ENCODE peak calls at places on chromosomes 7 and 10, in nine cellular contexts. One of them, this sample, is unnamed.

GRCh38 chr7:71613316-71613715 is 481.4 kb downstream of the GALNT17 start:
- DNase-seq in cardiac muscle cell: no peak
- DNase-seq in psoas muscle: no peak
- DNase-seq in ovary: no peak
- DNase-seq in CD4-positive, CD25-positive, alpha-beta regulatory T cell: no peak
- DNase-seq in naive thymus-derived CD4-positive, alpha-beta T cell: no peak
- DNase-seq in left ventricle myocardium inferior: no peak
- DNase-seq in fibroblast of lung: peak; percentile 55
- DNase-seq in GM23248: peak; percentile 20
- DNase-seq in this sample: no peak

GRCh38 chr10:80170641-80171040 is 34.7 kb downstream of the ANXA11 start:
- DNase-seq in fibroblast of lung: no peak
- DNase-seq in CD4-positive, CD25-positive, alpha-beta regulatory T cell: no peak
- DNase-seq in naive thymus-derived CD4-positive, alpha-beta T cell: no peak
- DNase-seq in left ventricle myocardium inferior: no peak
- DNase-seq in psoas muscle: no peak
- DNase-seq in ovary: no peak
- DNase-seq in GM23248: no peak
- DNase-seq in cardiac muscle cell: no peak
- DNase-seq in this sample: no peak

GRCh38 chr7:70612811-70613210 is 519.1 kb upstream of the GALNT17 start:
- DNase-seq in GM23248: no peak
- DNase-seq in naive thymus-derived CD4-positive, alpha-beta T cell: no peak
- DNase-seq in CD4-positive, CD25-positive, alpha-beta regulatory T cell: no peak
- DNase-seq in cardiac muscle cell: no peak
- DNase-seq in left ventricle myocardium inferior: no peak
- DNase-seq in psoas muscle: no peak
- DNase-seq in fibroblast of lung: no peak
- DNase-seq in ovary: no peak
- DNase-seq in this sample: no peak

GRCh38 chr7:44884553-44885393 is 557 bp downstream of the PURB start:
- DNase-seq in left ventricle myocardium inferior: peak; percentile 58
- DNase-seq in GM23248: peak; percentile 86
- DNase-seq in psoas muscle: peak; percentile 86
- DNase-seq in cardiac muscle cell: peak; percentile 86
- DNase-seq in naive thymus-derived CD4-positive, alpha-beta T cell: peak; percentile 46
- DNase-seq in fibroblast of lung: peak; percentile 71
- DNase-seq in CD4-positive, CD25-positive, alpha-beta regulatory T cell: peak; percentile 51
- DNase-seq in ovary: peak; percentile 63
- DNase-seq in this sample: peak; percentile 48

GRCh38 chr10:71213761-71214440 is 1.5 kb downstream of the UNC5B start:
- DNase-seq in ovary: no peak
- DNase-seq in cardiac muscle cell: peak; percentile 94
- DNase-seq in CD4-positive, CD25-positive, alpha-beta regulatory T cell: no peak
- DNase-seq in fibroblast of lung: peak; percentile 91
- DNase-seq in psoas muscle: no peak
- DNase-seq in naive thymus-derived CD4-positive, alpha-beta T cell: no peak
- DNase-seq in GM23248: peak; percentile 85
- DNase-seq in left ventricle myocardium inferior: no peak
- DNase-seq in this sample: no peak

GRCh38 chr10:94439275-94439861 is 37.0 kb downstream of the TBC1D12 start:
- DNase-seq in naive thymus-derived CD4-positive, alpha-beta T cell: no peak
- DNase-seq in GM23248: peak; percentile 40
- DNase-seq in CD4-positive, CD25-positive, alpha-beta regulatory T cell: no peak
- DNase-seq in cardiac muscle cell: peak; percentile 44
- DNase-seq in ovary: no peak
- DNase-seq in fibroblast of lung: peak; percentile 23
- DNase-seq in left ventricle myocardium inferior: no peak
- DNase-seq in psoas muscle: peak; percentile 49
- DNase-seq in this sample: no peak

GRCh38 chr7:108063520-108063933 is 60.6 kb upstream of the LAMB1 start:
- DNase-seq in naive thymus-derived CD4-positive, alpha-beta T cell: no peak
- DNase-seq in left ventricle myocardium inferior: no peak
- DNase-seq in CD4-positive, CD25-positive, alpha-beta regulatory T cell: no peak
- DNase-seq in cardiac muscle cell: no peak
- DNase-seq in fibroblast of lung: no peak
- DNase-seq in GM23248: no peak
- DNase-seq in ovary: no peak
- DNase-seq in psoas muscle: no peak
- DNase-seq in this sample: no peak

GRCh38 chr10:17122052-17122451 is 7.6 kb downstream of the CUBN start:
- DNase-seq in CD4-positive, CD25-positive, alpha-beta regulatory T cell: no peak
- DNase-seq in fibroblast of lung: peak; percentile 21
- DNase-seq in ovary: no peak
- DNase-seq in left ventricle myocardium inferior: no peak
- DNase-seq in GM23248: no peak
- DNase-seq in naive thymus-derived CD4-positive, alpha-beta T cell: no peak
- DNase-seq in cardiac muscle cell: peak; percentile 35
- DNase-seq in psoas muscle: no peak
- DNase-seq in this sample: no peak

GRCh38 chr7:131602304-131602993 is 46.0 kb upstream of the PODXL start:
- DNase-seq in cardiac muscle cell: no peak
- DNase-seq in GM23248: peak; percentile 83
- DNase-seq in psoas muscle: no peak
- DNase-seq in ovary: no peak
- DNase-seq in left ventricle myocardium inferior: no peak
- DNase-seq in fibroblast of lung: peak; percentile 41
- DNase-seq in naive thymus-derived CD4-positive, alpha-beta T cell: no peak
- DNase-seq in CD4-positive, CD25-positive, alpha-beta regulatory T cell: no peak
- DNase-seq in this sample: no peak

GRCh38 chr10:119663866-119664698 is 12.9 kb downstream of the BAG3 start:
- DNase-seq in psoas muscle: no peak
- DNase-seq in CD4-positive, CD25-positive, alpha-beta regulatory T cell: peak; percentile 50
- DNase-seq in naive thymus-derived CD4-positive, alpha-beta T cell: peak; percentile 52
- DNase-seq in cardiac muscle cell: no peak
- DNase-seq in ovary: no peak
- DNase-seq in GM23248: peak; percentile 62
- DNase-seq in left ventricle myocardium inferior: no peak
- DNase-seq in fibroblast of lung: no peak
- DNase-seq in this sample: no peak

GRCh38 chr10:58647770-58648169 is 135.1 kb downstream of the BICC1 start:
- DNase-seq in left ventricle myocardium inferior: no peak
- DNase-seq in fibroblast of lung: peak; percentile 85
- DNase-seq in naive thymus-derived CD4-positive, alpha-beta T cell: no peak
- DNase-seq in ovary: no peak
- DNase-seq in CD4-positive, CD25-positive, alpha-beta regulatory T cell: no peak
- DNase-seq in psoas muscle: no peak
- DNase-seq in cardiac muscle cell: peak; percentile 61
- DNase-seq in GM23248: peak; percentile 50
- DNase-seq in this sample: no peak

GRCh38 chr10:90398551-90398950 is 459.3 kb downstream of the HTR7 start:
- DNase-seq in cardiac muscle cell: peak; percentile 38
- DNase-seq in left ventricle myocardium inferior: no peak
- DNase-seq in psoas muscle: no peak
- DNase-seq in ovary: no peak
- DNase-seq in GM23248: no peak
- DNase-seq in naive thymus-derived CD4-positive, alpha-beta T cell: no peak
- DNase-seq in CD4-positive, CD25-positive, alpha-beta regulatory T cell: no peak
- DNase-seq in fibroblast of lung: peak; percentile 44
- DNase-seq in this sample: no peak

GRCh38 chr10:103894454-103894853 is 23.5 kb downstream of the STN1 start:
- DNase-seq in left ventricle myocardium inferior: no peak
- DNase-seq in fibroblast of lung: no peak
- DNase-seq in ovary: no peak
- DNase-seq in CD4-positive, CD25-positive, alpha-beta regulatory T cell: no peak
- DNase-seq in cardiac muscle cell: peak; percentile 45
- DNase-seq in psoas muscle: no peak
- DNase-seq in naive thymus-derived CD4-positive, alpha-beta T cell: no peak
- DNase-seq in GM23248: peak; percentile 64
- DNase-seq in this sample: no peak

GRCh38 chr10:79066460-79067240 is 2.1 kb upstream of the ZMIZ1 start:
- DNase-seq in left ventricle myocardium inferior: no peak
- DNase-seq in cardiac muscle cell: peak; percentile 28
- DNase-seq in CD4-positive, CD25-positive, alpha-beta regulatory T cell: no peak
- DNase-seq in naive thymus-derived CD4-positive, alpha-beta T cell: peak; percentile 21
- DNase-seq in ovary: peak; percentile 59
- DNase-seq in psoas muscle: peak; percentile 67
- DNase-seq in GM23248: peak; percentile 59
- DNase-seq in fibroblast of lung: no peak
- DNase-seq in this sample: no peak

GRCh38 chr7:36942062-36942461 is 217.8 kb upstream of the AOAH start:
- DNase-seq in left ventricle myocardium inferior: no peak
- DNase-seq in naive thymus-derived CD4-positive, alpha-beta T cell: no peak
- DNase-seq in fibroblast of lung: no peak
- DNase-seq in ovary: no peak
- DNase-seq in cardiac muscle cell: no peak
- DNase-seq in GM23248: no peak
- DNase-seq in CD4-positive, CD25-positive, alpha-beta regulatory T cell: no peak
- DNase-seq in psoas muscle: no peak
- DNase-seq in this sample: no peak

GRCh38 chr7:36937754-36938551 is 213.7 kb upstream of the AOAH start:
- DNase-seq in fibroblast of lung: no peak
- DNase-seq in naive thymus-derived CD4-positive, alpha-beta T cell: peak; percentile 31
- DNase-seq in cardiac muscle cell: peak; percentile 10
- DNase-seq in GM23248: peak; percentile 1
- DNase-seq in CD4-positive, CD25-positive, alpha-beta regulatory T cell: peak; percentile 16
- DNase-seq in ovary: no peak
- DNase-seq in psoas muscle: no peak
- DNase-seq in left ventricle myocardium inferior: no peak
- DNase-seq in this sample: no peak

GRCh38 chr7:36942558-36943354 is 218.5 kb upstream of the AOAH start:
- DNase-seq in psoas muscle: no peak
- DNase-seq in naive thymus-derived CD4-positive, alpha-beta T cell: no peak
- DNase-seq in GM23248: no peak
- DNase-seq in left ventricle myocardium inferior: no peak
- DNase-seq in ovary: no peak
- DNase-seq in cardiac muscle cell: no peak
- DNase-seq in CD4-positive, CD25-positive, alpha-beta regulatory T cell: no peak
- DNase-seq in fibroblast of lung: no peak
- DNase-seq in this sample: no peak

GRCh38 chr7:36941359-36941758 is 217.1 kb upstream of the AOAH start:
- DNase-seq in GM23248: no peak
- DNase-seq in psoas muscle: no peak
- DNase-seq in left ventricle myocardium inferior: no peak
- DNase-seq in fibroblast of lung: no peak
- DNase-seq in naive thymus-derived CD4-positive, alpha-beta T cell: no peak
- DNase-seq in ovary: no peak
- DNase-seq in CD4-positive, CD25-positive, alpha-beta regulatory T cell: no peak
- DNase-seq in cardiac muscle cell: no peak
- DNase-seq in this sample: no peak

DNA sequence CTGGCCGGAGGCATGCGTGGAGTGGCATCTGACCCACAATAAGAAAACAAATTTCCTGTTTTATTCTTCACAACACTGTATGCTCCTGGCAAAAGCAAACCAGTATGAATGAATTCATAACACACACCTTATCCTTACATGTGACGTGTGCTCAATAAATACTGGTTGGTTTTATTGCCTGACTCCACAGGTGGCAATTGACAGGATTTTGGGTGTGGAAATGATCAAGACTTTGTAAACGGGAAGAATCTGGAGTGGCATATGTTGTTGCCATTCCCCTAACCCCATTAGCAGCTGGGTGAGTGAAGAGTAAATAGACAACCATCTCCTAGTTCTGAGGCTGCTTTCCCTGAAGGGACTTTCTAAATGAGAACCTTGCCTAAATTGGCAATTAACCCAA is 215.5 kb upstream of the AOAH start:
- DNase-seq in fibroblast of lung: no peak
- DNase-seq in GM23248: no peak
- DNase-seq in ovary: no peak
- DNase-seq in psoas muscle: no peak
- DNase-seq in cardiac muscle cell: no peak
- DNase-seq in CD4-positive, CD25-positive, alpha-beta regulatory T cell: no peak
- DNase-seq in naive thymus-derived CD4-positive, alpha-beta T cell: no peak
- DNase-seq in left ventricle myocardium inferior: no peak
- DNase-seq in this sample: no peak
- H3K9me3 ChIP-seq in fibroblast of lung: no peaks in the 10 kb centered on the region
- H3K9me3 ChIP-seq in GM23248: no peaks in the 10 kb centered on the region
- H3K9me3 ChIP-seq in ovary: no peaks in the 10 kb centered on the region
- H3K9me3 ChIP-seq in psoas muscle: peaks cover 53% of the 10 kb centered on the region
- H3K9me3 ChIP-seq in cardiac muscle cell: no peaks in the 10 kb centered on the region
- H3K9me3 ChIP-seq in CD4-positive, CD25-positive, alpha-beta regulatory T cell: peaks cover 86% of the 10 kb centered on the region
- H3K9me3 ChIP-seq in naive thymus-derived CD4-positive, alpha-beta T cell: peaks cover 28% of the 10 kb centered on the region
- H3K9me3 ChIP-seq in left ventricle myocardium inferior: peaks cover 84% of the 10 kb centered on the region
- H3K9me3 ChIP-seq in this sample: peaks cover 19% of the 10 kb centered on the region

GRCh38 chr7:89761173-89761572 is 393.1 kb upstream of the STEAP1 start:
- DNase-seq in CD4-positive, CD25-positive, alpha-beta regulatory T cell: no peak
- DNase-seq in fibroblast of lung: no peak
- DNase-seq in psoas muscle: no peak
- DNase-seq in GM23248: no peak
- DNase-seq in ovary: no peak
- DNase-seq in left ventricle myocardium inferior: no peak
- DNase-seq in naive thymus-derived CD4-positive, alpha-beta T cell: no peak
- DNase-seq in cardiac muscle cell: no peak
- DNase-seq in this sample: no peak

GRCh38 chr7:89757910-89758309 is 396.4 kb upstream of the STEAP1 start:
- DNase-seq in psoas muscle: no peak
- DNase-seq in ovary: no peak
- DNase-seq in naive thymus-derived CD4-positive, alpha-beta T cell: no peak
- DNase-seq in cardiac muscle cell: no peak
- DNase-seq in fibroblast of lung: no peak
- DNase-seq in left ventricle myocardium inferior: no peak
- DNase-seq in CD4-positive, CD25-positive, alpha-beta regulatory T cell: no peak
- DNase-seq in GM23248: peak; percentile 21
- DNase-seq in this sample: no peak

GRCh38 chr7:89760690-89761089 is 393.6 kb upstream of the STEAP1 start:
- DNase-seq in fibroblast of lung: no peak
- DNase-seq in GM23248: no peak
- DNase-seq in CD4-positive, CD25-positive, alpha-beta regulatory T cell: no peak
- DNase-seq in ovary: no peak
- DNase-seq in naive thymus-derived CD4-positive, alpha-beta T cell: no peak
- DNase-seq in left ventricle myocardium inferior: no peak
- DNase-seq in cardiac muscle cell: no peak
- DNase-seq in psoas muscle: no peak
- DNase-seq in this sample: no peak
- H3K9me3 ChIP-seq in fibroblast of lung: no peaks in the 10 kb centered on the region
- H3K9me3 ChIP-seq in GM23248: no peaks in the 10 kb centered on the region
- H3K9me3 ChIP-seq in CD4-positive, CD25-positive, alpha-beta regulatory T cell: no peaks in the 10 kb centered on the region
- H3K9me3 ChIP-seq in ovary: no peaks in the 10 kb centered on the region
- H3K9me3 ChIP-seq in naive thymus-derived CD4-positive, alpha-beta T cell: no peaks in the 10 kb centered on the region
- H3K9me3 ChIP-seq in left ventricle myocardium inferior: peaks cover 17% of the 10 kb centered on the region
- H3K9me3 ChIP-seq in cardiac muscle cell: no peaks in the 10 kb centered on the region
- H3K9me3 ChIP-seq in psoas muscle: no peaks in the 10 kb centered on the region
- H3K9me3 ChIP-seq in this sample: no peaks in the 10 kb centered on the region

DNA sequence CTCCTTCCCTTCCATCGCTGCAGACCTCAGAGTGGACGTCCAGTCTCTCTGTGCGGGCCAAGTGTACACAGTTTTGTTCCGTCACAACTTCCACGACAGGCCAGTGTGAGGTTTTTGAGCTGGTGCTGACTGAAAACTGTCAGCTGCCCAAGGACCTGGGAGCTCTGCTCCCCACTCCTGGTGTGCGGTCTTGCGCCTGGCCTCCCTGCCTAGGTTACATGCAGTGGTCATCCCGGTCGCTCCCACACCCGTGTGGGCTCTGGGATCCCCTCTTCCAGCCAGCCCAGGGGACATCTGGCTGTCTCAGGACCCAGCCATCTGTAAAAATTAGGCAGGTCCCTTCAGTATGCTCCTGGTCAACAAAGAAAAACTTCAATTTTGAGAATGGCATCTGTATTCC is 127.5 kb downstream of the VIPR2 start:
- DNase-seq in psoas muscle: peak; percentile 23
- DNase-seq in CD4-positive, CD25-positive, alpha-beta regulatory T cell: no peak
- DNase-seq in left ventricle myocardium inferior: no peak
- DNase-seq in fibroblast of lung: no peak
- DNase-seq in ovary: no peak
- DNase-seq in naive thymus-derived CD4-positive, alpha-beta T cell: no peak
- DNase-seq in cardiac muscle cell: no peak
- DNase-seq in GM23248: no peak
- DNase-seq in this sample: no peak
- H3K9me3 ChIP-seq in psoas muscle: no peaks in the 10 kb centered on the region
- H3K9me3 ChIP-seq in CD4-positive, CD25-positive, alpha-beta regulatory T cell: no peaks in the 10 kb centered on the region
- H3K9me3 ChIP-seq in left ventricle myocardium inferior: no peaks in the 10 kb centered on the region
- H3K9me3 ChIP-seq in fibroblast of lung: no peaks in the 10 kb centered on the region
- H3K9me3 ChIP-seq in ovary: no peaks in the 10 kb centered on the region
- H3K9me3 ChIP-seq in naive thymus-derived CD4-positive, alpha-beta T cell: no peaks in the 10 kb centered on the region
- H3K9me3 ChIP-seq in cardiac muscle cell: no peaks in the 10 kb centered on the region
- H3K9me3 ChIP-seq in GM23248: no peaks in the 10 kb centered on the region
- H3K9me3 ChIP-seq in this sample: no peaks in the 10 kb centered on the region

GRCh38 chr7:64878684-64879083 is 24.4 kb upstream of the ZNF273 start:
- DNase-seq in left ventricle myocardium inferior: no peak
- DNase-seq in fibroblast of lung: peak; percentile 11
- DNase-seq in psoas muscle: no peak
- DNase-seq in ovary: no peak
- DNase-seq in cardiac muscle cell: no peak
- DNase-seq in CD4-positive, CD25-positive, alpha-beta regulatory T cell: no peak
- DNase-seq in GM23248: peak; percentile 17
- DNase-seq in naive thymus-derived CD4-positive, alpha-beta T cell: no peak
- DNase-seq in this sample: no peak
- H3K9me3 ChIP-seq in left ventricle myocardium inferior: peaks cover 4% of the 10 kb centered on the region
- H3K9me3 ChIP-seq in fibroblast of lung: no peaks in the 10 kb centered on the region
- H3K9me3 ChIP-seq in psoas muscle: no peaks in the 10 kb centered on the region
- H3K9me3 ChIP-seq in ovary: no peaks in the 10 kb centered on the region
- H3K9me3 ChIP-seq in cardiac muscle cell: no peaks in the 10 kb centered on the region
- H3K9me3 ChIP-seq in CD4-positive, CD25-positive, alpha-beta regulatory T cell: no peaks in the 10 kb centered on the region
- H3K9me3 ChIP-seq in GM23248: no peaks in the 10 kb centered on the region
- H3K9me3 ChIP-seq in naive thymus-derived CD4-positive, alpha-beta T cell: no peaks in the 10 kb centered on the region
- H3K9me3 ChIP-seq in this sample: no peaks in the 10 kb centered on the region

This sample was measured in T-helper 17 cell.